ENCODE peak calls at places on chromosomes 4 and X, in eight cellular contexts. One of them, this sample, is unnamed.

GRCh38 chr4:117324851-117325491 is 239.6 kb upstream of the TRAM1L1 start:
- DNase-seq in ascending aorta: no peak
- DNase-seq in IMR-90: peak; percentile 96
- DNase-seq in transverse colon: no peak
- DNase-seq in colonic mucosa: no peak
- DNase-seq in GM23338: no peak
- DNase-seq in ovary: no peak
- DNase-seq in neuronal stem cell: no peak
- DNase-seq in this sample: no peak

GRCh38 chr4:10316851-10317250 is 140.4 kb downstream of the ZNF518B start:
- DNase-seq in ascending aorta: no peak
- DNase-seq in IMR-90: no peak
- DNase-seq in transverse colon: no peak
- DNase-seq in colonic mucosa: no peak
- DNase-seq in GM23338: no peak
- DNase-seq in ovary: no peak
- DNase-seq in neuronal stem cell: no peak
- DNase-seq in this sample: no peak

GRCh38 chr4:137131201-137131600 is 401.1 kb downstream of the PCDH18 start:
- DNase-seq in ascending aorta: no peak
- DNase-seq in IMR-90: no peak
- DNase-seq in transverse colon: no peak
- DNase-seq in colonic mucosa: no peak
- DNase-seq in GM23338: no peak
- DNase-seq in ovary: no peak
- DNase-seq in neuronal stem cell: no peak
- DNase-seq in this sample: no peak

GRCh38 chr4:54050214-54050904 is 14.0 kb downstream of the CHIC2 start:
- DNase-seq in ascending aorta: no peak
- DNase-seq in IMR-90: peak; percentile 78
- DNase-seq in transverse colon: no peak
- DNase-seq in colonic mucosa: no peak
- DNase-seq in GM23338: no peak
- DNase-seq in ovary: no peak
- DNase-seq in neuronal stem cell: no peak
- DNase-seq in this sample: no peak

GRCh38 chrX:111095974-111096870 is at the start of gene PAK3:
- DNase-seq in ascending aorta: peak; percentile 83
- DNase-seq in IMR-90: peak; percentile 64
- DNase-seq in transverse colon: peak; percentile 14
- DNase-seq in colonic mucosa: peak; percentile 22
- DNase-seq in GM23338: peak; percentile 72
- DNase-seq in ovary: peak; percentile 66
- DNase-seq in neuronal stem cell: peak; percentile 30
- DNase-seq in this sample: peak; percentile 77

GRCh38 chr4:24979554-24979953 is 51.2 kb downstream of the LGI2 start:
- DNase-seq in ascending aorta: peak; percentile 80
- DNase-seq in IMR-90: no peak
- DNase-seq in transverse colon: peak; percentile 20
- DNase-seq in colonic mucosa: peak; percentile 38
- DNase-seq in GM23338: no peak
- DNase-seq in ovary: no peak
- DNase-seq in neuronal stem cell: no peak
- DNase-seq in this sample: no peak

GRCh38 chrX:155065035-155065734 is 5.8 kb downstream of the CMC4 start:
- DNase-seq in ascending aorta: no peak
- DNase-seq in IMR-90: peak; percentile 49
- DNase-seq in transverse colon: no peak
- DNase-seq in colonic mucosa: no peak
- DNase-seq in GM23338: no peak
- DNase-seq in ovary: no peak
- DNase-seq in neuronal stem cell: no peak
- DNase-seq in this sample: no peak

GRCh38 chrX:70434914-70435586 is 9.6 kb upstream of the DLG3 start:
- DNase-seq in ascending aorta: peak; percentile 86
- DNase-seq in IMR-90: peak; percentile 48
- DNase-seq in transverse colon: no peak
- DNase-seq in colonic mucosa: no peak
- DNase-seq in GM23338: peak; percentile 26
- DNase-seq in ovary: peak; percentile 59
- DNase-seq in neuronal stem cell: no peak
- DNase-seq in this sample: no peak

GRCh38 chrX:102746134-102746584 is 25.6 kb downstream of the GPRASP3 start:
- DNase-seq in ascending aorta: no peak
- DNase-seq in IMR-90: no peak
- DNase-seq in transverse colon: peak; percentile 35
- DNase-seq in colonic mucosa: peak; percentile 33
- DNase-seq in GM23338: peak; percentile 49
- DNase-seq in ovary: peak; percentile 60
- DNase-seq in neuronal stem cell: no peak
- DNase-seq in this sample: peak; percentile 52

GRCh38 chrX:149510386-149510785 is 5.3 kb upstream of the IDS start:
- DNase-seq in ascending aorta: no peak
- DNase-seq in IMR-90: no peak
- DNase-seq in transverse colon: no peak
- DNase-seq in colonic mucosa: no peak
- DNase-seq in GM23338: peak; percentile 40
- DNase-seq in ovary: no peak
- DNase-seq in neuronal stem cell: no peak
- DNase-seq in this sample: no peak

GRCh38 chr4:102343964-102344519 is 1.2 kb downstream of the SLC39A8 start:
- DNase-seq in ascending aorta: no peak
- DNase-seq in IMR-90: peak; percentile 8
- DNase-seq in transverse colon: no peak
- DNase-seq in colonic mucosa: peak; percentile 72
- DNase-seq in GM23338: no peak
- DNase-seq in ovary: no peak
- DNase-seq in neuronal stem cell: peak; percentile 37
- DNase-seq in this sample: peak; percentile 13

GRCh38 chrX:123274796-123275195 is 90.7 kb downstream of the GRIA3 start:
- DNase-seq in ascending aorta: no peak
- DNase-seq in IMR-90: no peak
- DNase-seq in transverse colon: no peak
- DNase-seq in colonic mucosa: no peak
- DNase-seq in GM23338: no peak
- DNase-seq in ovary: no peak
- DNase-seq in neuronal stem cell: no peak
- DNase-seq in this sample: no peak

GRCh38 chrX:135707880-135708279 is 5.6 kb upstream of the CT45A1 start:
- DNase-seq in ascending aorta: no peak
- DNase-seq in IMR-90: no peak
- DNase-seq in transverse colon: peak; percentile 16
- DNase-seq in colonic mucosa: peak; percentile 34
- DNase-seq in GM23338: peak; percentile 86
- DNase-seq in ovary: no peak
- DNase-seq in neuronal stem cell: no peak
- DNase-seq in this sample: peak; percentile 28

GRCh38 chr4:173317003-173317402 is 17.2 kb downstream of the HMGB2 start:
- DNase-seq in ascending aorta: no peak
- DNase-seq in IMR-90: no peak
- DNase-seq in transverse colon: no peak
- DNase-seq in colonic mucosa: no peak
- DNase-seq in GM23338: peak; percentile 72
- DNase-seq in ovary: no peak
- DNase-seq in neuronal stem cell: no peak
- DNase-seq in this sample: peak; percentile 15

GRCh38 chr4:53781614-53782467 is 190.6 kb upstream of the LNX1 start:
- DNase-seq in ascending aorta: no peak
- DNase-seq in IMR-90: peak; percentile 90
- DNase-seq in transverse colon: no peak
- DNase-seq in colonic mucosa: no peak
- DNase-seq in GM23338: no peak
- DNase-seq in ovary: no peak
- DNase-seq in neuronal stem cell: no peak
- DNase-seq in this sample: no peak

GRCh38 chr4:118340109-118340508 is 12.7 kb downstream of the PRSS12 start:
- DNase-seq in ascending aorta: no peak
- DNase-seq in IMR-90: no peak
- DNase-seq in transverse colon: no peak
- DNase-seq in colonic mucosa: no peak
- DNase-seq in GM23338: peak; percentile 15
- DNase-seq in ovary: no peak
- DNase-seq in neuronal stem cell: no peak
- DNase-seq in this sample: no peak

GRCh38 chr4:177190995-177191568 is 118.6 kb upstream of the NEIL3 start:
- DNase-seq in ascending aorta: no peak
- DNase-seq in IMR-90: peak; percentile 47
- DNase-seq in transverse colon: no peak
- DNase-seq in colonic mucosa: no peak
- DNase-seq in GM23338: peak; percentile 3
- DNase-seq in ovary: no peak
- DNase-seq in neuronal stem cell: no peak
- DNase-seq in this sample: no peak

GRCh38 chrX:154135458-154136229 is 8.4 kb upstream of the OPN1LW start:
- DNase-seq in ascending aorta: no peak
- DNase-seq in IMR-90: no peak
- DNase-seq in transverse colon: no peak
- DNase-seq in colonic mucosa: no peak
- DNase-seq in GM23338: no peak
- DNase-seq in ovary: no peak
- DNase-seq in neuronal stem cell: no peak
- DNase-seq in this sample: no peak

GRCh38 chrX:30308263-30309138 is 689 bp downstream of the NR0B1 start:
- DNase-seq in ascending aorta: no peak
- DNase-seq in IMR-90: no peak
- DNase-seq in transverse colon: no peak
- DNase-seq in colonic mucosa: no peak
- DNase-seq in GM23338: peak; percentile 46
- DNase-seq in ovary: peak; percentile 38
- DNase-seq in neuronal stem cell: peak; percentile 9
- DNase-seq in this sample: peak; percentile 60

GRCh38 chrX:17397074-17397473 is 22.1 kb downstream of the NHS start:
- DNase-seq in ascending aorta: no peak
- DNase-seq in IMR-90: peak; percentile 23
- DNase-seq in transverse colon: no peak
- DNase-seq in colonic mucosa: no peak
- DNase-seq in GM23338: peak; percentile 8
- DNase-seq in ovary: no peak
- DNase-seq in neuronal stem cell: no peak
- DNase-seq in this sample: no peak

GRCh38 chr4:5020341-5020740 is 1.1 kb upstream of the CYTL1 start:
- DNase-seq in ascending aorta: no peak
- DNase-seq in IMR-90: no peak
- DNase-seq in transverse colon: no peak
- DNase-seq in colonic mucosa: no peak
- DNase-seq in GM23338: no peak
- DNase-seq in ovary: no peak
- DNase-seq in neuronal stem cell: no peak
- DNase-seq in this sample: no peak

GRCh38 chr4:113355550-113356371 is 306.3 kb downstream of the ANK2 start:
- DNase-seq in ascending aorta: peak; percentile 64
- DNase-seq in IMR-90: peak; percentile 90
- DNase-seq in transverse colon: peak; percentile 8
- DNase-seq in colonic mucosa: no peak
- DNase-seq in GM23338: no peak
- DNase-seq in ovary: no peak
- DNase-seq in neuronal stem cell: no peak
- DNase-seq in this sample: no peak

GRCh38 chr4:157014621-157015591 is 43.3 kb upstream of the PDGFC start:
- DNase-seq in ascending aorta: no peak
- DNase-seq in IMR-90: peak; percentile 96
- DNase-seq in transverse colon: no peak
- DNase-seq in colonic mucosa: no peak
- DNase-seq in GM23338: peak; percentile 80
- DNase-seq in ovary: no peak
- DNase-seq in neuronal stem cell: no peak
- DNase-seq in this sample: peak; percentile 5
- H3K36me3 ChIP-seq in ascending aorta: no peaks in the 10 kb centered on the region
- H3K36me3 ChIP-seq in IMR-90: no peaks in the 10 kb centered on the region
- H3K36me3 ChIP-seq in transverse colon: no peaks in the 10 kb centered on the region
- H3K36me3 ChIP-seq in colonic mucosa: no peaks in the 10 kb centered on the region
- H3K36me3 ChIP-seq in GM23338: no peaks in the 10 kb centered on the region
- H3K36me3 ChIP-seq in ovary: no peaks in the 10 kb centered on the region
- H3K36me3 ChIP-seq in neuronal stem cell: no peaks in the 10 kb centered on the region
- H3K36me3 ChIP-seq in this sample: no peaks in the 10 kb centered on the region

DNA sequence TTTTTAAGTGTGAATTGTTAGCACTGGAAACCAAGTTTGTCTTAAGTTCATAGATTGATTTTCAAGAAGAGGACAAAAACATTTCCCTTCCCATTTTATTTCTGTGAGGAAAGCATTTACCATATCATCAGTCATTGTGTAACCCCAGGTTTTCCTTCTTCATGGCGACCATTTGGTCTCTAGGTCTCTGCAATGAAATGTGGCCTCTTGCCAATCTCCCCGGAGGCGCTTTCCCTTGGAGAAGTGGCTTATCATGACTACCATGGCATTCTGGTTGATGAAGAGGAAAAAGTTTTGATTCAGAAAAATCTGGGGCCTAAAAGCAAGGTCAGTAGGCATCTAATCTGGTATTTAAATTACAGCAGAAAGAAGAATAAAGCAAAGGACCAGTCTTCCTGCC is 54.4 kb downstream of the ADD1 start:
- DNase-seq in ascending aorta: no peak
- DNase-seq in IMR-90: no peak
- DNase-seq in transverse colon: no peak
- DNase-seq in colonic mucosa: no peak
- DNase-seq in GM23338: no peak
- DNase-seq in ovary: no peak
- DNase-seq in neuronal stem cell: no peak
- DNase-seq in this sample: no peak
- H3K4me3 ChIP-seq in ascending aorta: no peak overlapping the region
- H3K4me3 ChIP-seq in IMR-90: no peak overlapping the region
- H3K4me3 ChIP-seq in transverse colon: no peak overlapping the region
- H3K4me3 ChIP-seq in colonic mucosa: no peak overlapping the region
- H3K4me3 ChIP-seq in GM23338: no peak overlapping the region
- H3K4me3 ChIP-seq in ovary: no peak overlapping the region
- H3K4me3 ChIP-seq in neuronal stem cell: no peak overlapping the region
- H3K4me3 ChIP-seq in this sample: no peak overlapping the region

GRCh38 chr4:95249402-95250043 is 299.2 kb downstream of the UNC5C start:
- DNase-seq in ascending aorta: no peak
- DNase-seq in IMR-90: no peak
- DNase-seq in transverse colon: no peak
- DNase-seq in colonic mucosa: no peak
- DNase-seq in GM23338: no peak
- DNase-seq in ovary: no peak
- DNase-seq in neuronal stem cell: no peak
- DNase-seq in this sample: no peak
- H3K36me3 ChIP-seq in ascending aorta: peaks cover 3% of the 10 kb centered on the region
- H3K36me3 ChIP-seq in IMR-90: no peaks in the 10 kb centered on the region
- H3K36me3 ChIP-seq in transverse colon: no peaks in the 10 kb centered on the region
- H3K36me3 ChIP-seq in colonic mucosa: no peaks in the 10 kb centered on the region
- H3K36me3 ChIP-seq in GM23338: no peaks in the 10 kb centered on the region
- H3K36me3 ChIP-seq in ovary: no peaks in the 10 kb centered on the region
- H3K36me3 ChIP-seq in neuronal stem cell: peaks cover 4% of the 10 kb centered on the region
- H3K36me3 ChIP-seq in this sample: no peaks in the 10 kb centered on the region

GRCh38 chr4:184854673-184855072 is 28.9 kb upstream of the ACSL1 start:
- DNase-seq in ascending aorta: no peak
- DNase-seq in IMR-90: no peak
- DNase-seq in transverse colon: peak; percentile 14
- DNase-seq in colonic mucosa: no peak
- DNase-seq in GM23338: no peak
- DNase-seq in ovary: no peak
- DNase-seq in neuronal stem cell: no peak
- DNase-seq in this sample: no peak
- H3K4me3 ChIP-seq in ascending aorta: no peak overlapping the region
- H3K4me3 ChIP-seq in IMR-90: no peak overlapping the region
- H3K4me3 ChIP-seq in transverse colon: no peak overlapping the region
- H3K4me3 ChIP-seq in colonic mucosa: no peak overlapping the region
- H3K4me3 ChIP-seq in GM23338: no peak overlapping the region
- H3K4me3 ChIP-seq in ovary: no peak overlapping the region
- H3K4me3 ChIP-seq in neuronal stem cell: no peak overlapping the region
- H3K4me3 ChIP-seq in this sample: no peak overlapping the region